ENCODE peak calls at places on chromosomes 5 and 9, in four cellular contexts. Z is fibroblast of lung, S is cardiac muscle cell, J is OCI-LY7. P is an unnamed sample. For H3K36me3, the result is how much of the 10 kb centered on the place peaks cover.

GRCh38 chr9:132997591-132997990 is 19.1 kb downstream of the GFI1B start:
- DNase-seq in Z (no peak), J (no peak), S (peak), P (no peak)

GRCh38 chr5:143913008-143913752 is 101.2 kb downstream of the HMHB1 start:
- DNase-seq in J (no peak), Z (peak), S (peak), P (no peak)

GRCh38 chr9:93378276-93378675 is 73.2 kb upstream of the FAM120A start:
- DNase-seq in S (peak), Z (no peak), J (no peak), P (no peak)

GRCh38 chr9:94056442-94056974 is 27.8 kb upstream of the PTPDC1 start:
- DNase-seq in S (peak), Z (peak), J (no peak), P (no peak)

GRCh38 chr5:57447656-57448055 is 35.0 kb downstream of the ACTBL2 start:
- DNase-seq in Z (no peak), J (no peak), S (no peak), P (no peak)

GRCh38 chr5:116970318-116970717 is 395.7 kb upstream of the SEMA6A start:
- DNase-seq in Z (no peak), J (no peak), S (no peak), P (no peak)

GRCh38 chr5:35129921-35130485 is 82.3 kb upstream of the AGXT2 start:
- DNase-seq in Z (peak), J (no peak), S (peak), P (no peak)

GRCh38 chr9:79573697-79573976 is 1.9 kb downstream of the TLE4 start:
- DNase-seq in J (no peak), S (no peak), Z (peak), P (no peak)

GRCh38 chr5:9545959-9546851 is at the start of gene SEMA5A:
- DNase-seq in J (no peak), S (peak), Z (peak), P (peak)

GRCh38 chr5:14516901-14517300 is 64.7 kb upstream of the OTULINL start:
- DNase-seq in Z (no peak), S (no peak), J (no peak), P (no peak)

GRCh38 chr5:124342027-124342471 is 404.4 kb downstream of the ZNF608 start:
- DNase-seq in J (no peak), Z (peak), S (peak), P (peak)

GRCh38 chr5:137365126-137365865 is 133.8 kb downstream of the SPOCK1 start:
- DNase-seq in S (no peak), Z (no peak), J (no peak), P (no peak)

GRCh38 chr5:138725153-138725884 is 27.9 kb upstream of the CTNNA1 start:
- DNase-seq in J (peak), S (peak), Z (peak), P (peak)

GRCh38 chr9:36142510-36143161 is 6.1 kb downstream of the GLIPR2 start:
- DNase-seq in Z (no peak), S (no peak), J (no peak), P (no peak)

GRCh38 chr5:72378636-72379289 is 58.6 kb downstream of the PTCD2 start:
- DNase-seq in Z (peak), J (no peak), S (peak), P (no peak)

GRCh38 chr9:89929721-89930480 is 325.1 kb downstream of the GADD45G start:
- DNase-seq in S (peak), J (no peak), Z (peak), P (no peak)

GRCh38 chr5:73861313-73861978 is 235.4 kb downstream of the ARHGEF28 start:
- DNase-seq in S (peak), J (no peak), Z (peak), P (no peak)

GRCh38 chr5:91499943-91500531 is 116.9 kb upstream of the ARRDC3 start:
- DNase-seq in S (peak), J (peak), Z (peak), P (no peak)

GRCh38 chr9:88773627-88774244 is 217.5 kb upstream of the S1PR3 start:
- DNase-seq in J (no peak), Z (peak), S (peak), P (no peak)

GRCh38 chr5:167207081-167207480 is 1084.4 kb upstream of the WWC1 start:
- DNase-seq in Z (peak), S (peak), J (no peak), P (no peak)

GRCh38 chr9:129166962-129167557 is 11.0 kb downstream of the IER5L start:
- DNase-seq in J (peak), Z (peak), S (peak), P (peak)

GRCh38 chr5:160938532-160938931 is 86.5 kb upstream of the ATP10B start:
- DNase-seq in J (no peak), S (no peak), Z (no peak), P (peak)

GRCh38 chr9:13131991-13132390 is 147.5 kb downstream of the MPDZ start:
- DNase-seq in Z (no peak), S (no peak), J (no peak), P (no peak)
- H3K27ac ChIP-seq in Z (no peak), S (no peak), J (no peak), P (no peak)

GRCh38 chr9:19948021-19948420 is 159.2 kb upstream of the SLC24A2 start:
- DNase-seq in Z (no peak), S (peak), J (no peak), P (no peak)

GRCh38 chr9:19940808-19941207 is 152.0 kb upstream of the SLC24A2 start:
- DNase-seq in S (no peak), Z (no peak), J (no peak), P (no peak)

GRCh38 chr9:19946446-19947109 is 157.7 kb upstream of the SLC24A2 start:
- DNase-seq in S (no peak), J (peak), Z (peak), P (peak)
- TF ChIP-seq CTCF in S (peak), J (peak), Z (peak), P (no peak)

DNA sequence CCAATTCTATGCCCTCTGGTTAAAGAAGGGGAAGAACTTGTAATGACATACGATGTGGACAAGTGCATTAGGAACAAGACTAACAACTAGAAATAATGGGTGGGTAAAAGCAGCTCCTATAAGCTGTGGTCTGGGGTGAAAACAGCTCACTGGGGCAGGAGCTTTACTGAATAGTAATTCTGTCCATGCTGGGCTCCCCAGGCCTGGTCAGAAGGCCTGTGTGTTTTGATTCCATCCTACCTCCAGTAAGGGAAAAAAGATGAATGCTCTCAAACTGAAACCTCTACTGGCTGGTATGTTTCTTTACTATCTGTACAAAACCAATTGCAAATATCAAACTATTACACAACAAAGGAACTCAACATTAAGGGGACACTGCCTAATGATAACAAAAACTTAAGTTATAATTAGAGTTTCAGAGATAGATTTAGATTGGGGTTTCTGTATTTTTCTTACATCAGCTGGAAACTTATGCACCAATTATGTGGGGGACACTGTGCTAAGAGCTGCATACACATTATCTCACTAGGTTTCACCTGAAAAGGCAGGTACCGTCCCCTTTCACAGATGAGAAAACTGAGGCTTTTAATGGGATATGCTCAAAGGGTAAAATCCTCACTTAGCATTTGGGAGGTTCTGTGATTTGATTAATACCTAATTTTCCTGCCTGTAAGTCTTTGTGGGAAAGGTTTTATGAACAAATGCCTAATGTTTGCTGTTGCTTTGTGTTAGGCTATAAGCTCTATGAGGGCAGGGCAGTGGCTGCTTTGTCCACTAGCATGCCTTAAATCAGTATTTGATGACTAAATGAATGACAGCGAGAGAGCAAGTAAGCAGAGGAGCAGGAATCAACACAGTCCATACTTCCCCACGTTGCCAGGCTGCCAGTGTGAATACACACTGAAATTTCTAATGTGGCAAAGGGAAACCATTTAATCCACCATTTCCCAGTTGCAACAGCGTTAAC is 53.6 kb downstream of the ELL2 start:
- DNase-seq in Z (no peak), S (no peak), J (no peak), P (no peak)
- H3K36me3 ChIP-seq in Z (under half), S (under half), J (under half), P (under half)

DNA sequence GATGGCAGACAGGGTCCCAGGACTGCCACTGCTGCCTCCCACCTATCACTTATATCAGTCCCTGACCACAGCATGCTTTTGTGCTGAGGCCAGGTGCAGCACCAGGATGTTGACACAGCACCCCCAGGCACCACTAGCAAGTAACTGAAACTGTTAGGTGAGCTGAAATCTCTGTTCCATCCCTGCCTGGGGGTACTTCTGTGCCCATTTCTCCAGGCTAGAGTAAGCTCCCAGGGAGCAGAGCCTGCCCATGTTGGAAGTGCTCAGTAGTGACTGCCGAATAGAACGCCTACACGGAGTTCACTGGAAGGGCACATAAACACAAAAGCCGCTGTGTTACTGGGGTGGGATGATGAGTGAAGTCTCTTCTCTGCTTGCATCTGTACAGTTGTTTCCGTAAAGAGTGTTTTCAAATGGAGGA is 42.9 kb downstream of the POLR1E start:
- DNase-seq in Z (peak), J (peak), S (no peak), P (no peak)
- H3K27ac ChIP-seq in Z (no peak), J (no peak), S (no peak), P (no peak)

GRCh38 chr5:140875085-140876065 is at the start of gene PCDHA12:
- DNase-seq in J (no peak), S (no peak), Z (no peak), P (no peak)
- TF ChIP-seq CTCF in J (peak), S (no peak), Z (no peak), P (peak)

P was measured in testis.